ENCODE peak calls at places on chromosomes 16 and 17, in nine cellular contexts. R is ascending aorta, J is fibroblast of lung, S is PC-9, Q is heart right ventricle, I is osteoblast, V is cardiac muscle cell, M is left ventricle myocardium inferior, U is astrocyte. F is an unnamed sample. For H3K27me3, H3K9me3 and H3K4me1, the result is how much of the 10 kb centered on the place peaks cover.

GRCh38 chr16:11621920-11622651 is 35.4 kb upstream of the LITAF start:
- DNase-seq in J (no peak), M (no peak), S (no peak), U (no peak), Q (peak), R (no peak), I (peak), V (no peak), F (peak)

GRCh38 chr16:28932339-28933141 is 769 bp downstream of the CD19 start:
- DNase-seq in M (no peak), V (no peak), R (no peak), J (no peak), S (no peak), Q (no peak), I (peak), U (no peak), F (no peak)

GRCh38 chr17:37662358-37662757 is 19.1 kb upstream of the DDX52 start:
- DNase-seq in J (no peak), R (no peak), S (no peak), V (no peak), U (no peak), M (no peak), Q (no peak), I (no peak), F (no peak)

GRCh38 chr17:38575781-38576180 is 30.0 kb downstream of the SRCIN1 start:
- DNase-seq in R (no peak), J (peak), M (no peak), Q (no peak), U (peak), V (no peak), I (peak), S (no peak), F (no peak)

GRCh38 chr16:49816782-49817370 is 39.0 kb downstream of the ZNF423 start:
- DNase-seq in Q (no peak), S (no peak), R (no peak), J (no peak), M (no peak), V (no peak), I (no peak), U (no peak), F (no peak)

GRCh38 chr16:70809392-70810060 is 8.6 kb upstream of the VAC14 start:
- DNase-seq in S (no peak), V (no peak), I (no peak), M (no peak), Q (no peak), U (no peak), J (no peak), R (no peak), F (no peak)

GRCh38 chr17:74859439-74860228 is at the start of gene GRIN2C:
- DNase-seq in R (no peak), J (no peak), U (no peak), V (peak), I (no peak), S (no peak), Q (no peak), M (no peak), F (no peak)

GRCh38 chr16:13999895-14000425 is 71.2 kb upstream of the MRTFB start:
- DNase-seq in S (no peak), V (peak), I (no peak), M (peak), Q (peak), J (no peak), R (no peak), U (no peak), F (no peak)

GRCh38 chr16:82248677-82249076 is 78.7 kb upstream of the MPHOSPH6 start:
- DNase-seq in Q (no peak), S (no peak), V (no peak), J (no peak), M (no peak), R (no peak), U (no peak), I (no peak), F (no peak)

GRCh38 chr16:67993207-67994036 is 5.9 kb downstream of the DPEP2 start:
- DNase-seq in J (peak), R (peak), S (no peak), Q (peak), M (peak), I (peak), V (peak), U (peak), F (peak)

GRCh38 chr17:59332890-59333377 is 1.5 kb downstream of the YPEL2 start:
- DNase-seq in M (peak), U (no peak), Q (peak), J (no peak), S (peak), R (peak), V (no peak), I (no peak), F (peak)

GRCh38 chr17:58325976-58326468 is 2.6 kb downstream of the TSPOAP1 start:
- DNase-seq in I (peak), V (no peak), R (no peak), S (no peak), M (no peak), Q (no peak), J (no peak), U (no peak), F (no peak)

GRCh38 chr17:78253946-78254672 is 22.7 kb downstream of the TMEM235 start:
- DNase-seq in I (peak), U (peak), J (peak), V (peak), R (peak), Q (peak), M (peak), S (no peak), F (peak)

GRCh38 chr16:15494231-15494630 is 59.8 kb downstream of the BMERB1 start:
- DNase-seq in V (no peak), U (peak), Q (no peak), R (no peak), M (no peak), J (peak), I (no peak), S (no peak), F (no peak)

GRCh38 chr16:58494981-58495860 is 4.7 kb upstream of the NDRG4 start:
- DNase-seq in Q (peak), J (peak), U (peak), I (peak), V (peak), S (peak), R (peak), M (peak), F (peak)

GRCh38 chr16:68885321-68885720 is 42.0 kb downstream of the TANGO6 start:
- DNase-seq in U (no peak), Q (no peak), M (no peak), R (no peak), S (no peak), J (no peak), V (no peak), I (no peak), F (no peak)

GRCh38 chr17:28160610-28161009 is 118.1 kb downstream of the NLK start:
- DNase-seq in U (no peak), I (no peak), Q (no peak), R (no peak), M (no peak), J (no peak), S (no peak), V (no peak), F (no peak)

GRCh38 chr17:68355093-68355492 is 63.8 kb downstream of the ARSG start:
- DNase-seq in Q (no peak), R (no peak), S (peak), I (peak), U (peak), V (no peak), M (no peak), J (peak), F (no peak)

DNA sequence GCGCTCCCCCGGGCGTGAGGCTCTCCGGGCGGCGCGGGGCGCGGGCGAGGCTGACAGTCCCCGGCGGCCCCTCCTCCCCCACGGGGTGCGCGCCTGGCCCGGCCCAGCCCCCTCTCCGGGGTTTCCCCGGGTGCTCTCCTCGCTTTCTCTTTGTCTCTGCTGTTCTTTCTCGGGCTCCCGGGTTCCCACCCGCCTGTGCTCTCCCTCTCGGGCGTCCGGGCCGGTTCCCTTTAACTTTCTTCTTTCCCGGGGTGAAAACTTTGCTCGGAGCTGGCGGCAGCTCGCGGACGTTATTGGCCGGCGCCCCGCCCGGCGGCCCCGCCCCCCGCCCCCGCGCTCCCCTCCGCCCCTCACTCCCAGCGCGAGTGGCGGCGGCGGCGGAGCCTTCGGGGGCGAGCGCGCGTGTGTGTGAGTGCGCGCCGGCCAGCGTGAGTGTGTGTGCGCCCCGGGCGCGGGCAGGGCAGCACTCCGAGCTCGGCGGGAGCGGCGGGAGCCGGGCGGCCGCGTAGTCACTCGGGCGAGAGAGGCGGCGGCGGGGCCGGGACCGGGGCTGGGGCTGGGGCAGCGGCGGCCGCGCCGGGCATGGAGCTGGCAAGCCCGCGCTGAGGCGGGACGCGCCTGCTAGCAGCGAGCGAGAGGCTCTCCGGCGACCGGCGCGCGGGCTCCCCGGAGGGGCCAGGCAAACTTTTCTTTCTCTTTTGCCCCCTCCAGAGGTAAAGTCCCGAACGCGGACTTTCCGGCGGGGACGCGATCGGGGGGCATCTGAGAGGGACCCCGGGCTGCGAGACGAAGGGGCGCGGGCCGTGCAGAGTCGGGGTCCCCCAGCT is at the start of gene NTN1:
- DNase-seq in S (no peak), R (no peak), I (peak), J (peak), U (peak), M (peak), V (peak), Q (peak), F (peak)
- H3K27me3 ChIP-seq in S (under half), R (under half), I (under half), J (under half), U (under half), M (half or more), V (half or more), Q (half or more), F (under half)

DNA sequence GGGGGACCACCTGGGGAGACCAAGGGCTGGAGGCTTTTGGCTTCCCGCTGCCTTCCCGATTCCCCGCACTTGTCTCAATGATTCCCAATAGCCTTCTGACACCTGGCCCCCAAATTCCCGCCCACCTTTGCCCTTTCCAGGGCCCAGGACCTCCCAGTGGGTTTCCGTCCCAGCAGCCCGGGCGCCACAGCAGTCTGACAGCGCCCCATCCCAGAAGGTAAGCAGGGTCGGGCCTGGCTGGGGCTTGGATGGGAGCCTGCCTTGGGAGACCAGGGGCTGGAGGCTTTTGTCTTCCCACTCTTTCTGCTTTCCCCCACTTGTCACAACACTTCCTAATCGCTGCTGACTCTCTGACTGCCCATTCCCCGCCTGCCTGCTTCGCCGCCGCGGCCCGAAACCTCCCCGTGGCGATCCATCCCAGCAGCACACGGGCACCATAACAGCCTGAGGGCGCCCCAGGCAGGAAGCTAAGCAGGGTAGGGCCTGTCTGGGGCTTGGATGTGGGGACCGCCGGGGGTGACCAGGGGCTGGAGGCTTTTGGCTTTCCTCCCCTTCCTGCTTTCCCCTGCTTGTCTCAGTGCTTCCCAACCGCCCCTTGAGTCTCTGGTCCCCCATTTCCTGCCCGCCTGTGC is 2289.3 kb downstream of the TP53TG3F start:
- DNase-seq in Q (peak), J (no peak), M (no peak), S (no peak), V (no peak), U (no peak), I (peak), R (no peak), F (no peak)
- H3K9me3 ChIP-seq in Q (under half), J (under half), M (under half), S (under half), V (under half), U (under half), I (under half), R (under half), F (under half)

GRCh38 chr16:89358030-89359005 is 132.0 kb downstream of the ANKRD11 start:
- DNase-seq in R (no peak), J (no peak), M (no peak), Q (no peak), U (no peak), I (peak), V (no peak), S (no peak), F (no peak)

GRCh38 chr16:89359296-89360147 is 130.8 kb downstream of the ANKRD11 start:
- DNase-seq in V (no peak), I (peak), U (peak), Q (no peak), S (no peak), J (peak), M (no peak), R (no peak), F (no peak)

GRCh38 chr16:89355686-89356085 is 134.7 kb downstream of the ANKRD11 start:
- DNase-seq in I (peak), V (no peak), U (no peak), Q (no peak), J (no peak), M (no peak), R (no peak), S (no peak), F (no peak)

GRCh38 chr16:89357055-89357454 is 133.3 kb downstream of the ANKRD11 start:
- DNase-seq in V (no peak), U (no peak), I (peak), J (no peak), Q (no peak), M (no peak), R (no peak), S (no peak), F (no peak)

DNA sequence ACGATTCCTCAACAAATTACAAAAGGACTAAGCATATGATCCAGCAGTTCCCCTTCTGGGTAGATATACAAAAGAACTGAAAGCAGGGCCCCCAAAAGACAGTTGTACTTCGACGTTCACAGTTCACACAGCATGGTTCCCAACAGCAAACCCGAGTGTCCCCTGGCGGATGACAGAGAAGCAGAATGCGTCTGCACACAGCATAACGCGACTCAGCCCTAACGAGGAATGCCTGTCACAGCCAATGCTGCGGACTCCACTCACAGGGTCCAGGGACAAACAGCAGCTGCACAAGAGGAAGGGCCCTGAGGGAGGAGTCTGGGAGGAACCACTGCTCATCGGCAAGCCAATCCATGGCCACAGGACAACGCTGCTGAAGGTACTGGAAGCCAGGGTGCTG is 132.9 kb downstream of the ANKRD11 start:
- DNase-seq in I (no peak), U (no peak), R (no peak), S (no peak), J (no peak), M (peak), V (peak), Q (no peak), F (peak)
- H3K4me1 ChIP-seq in I (under half), U (under half), R (under half), S (under half), J (under half), M (half or more), V (under half), Q (half or more), F (under half)

DNA sequence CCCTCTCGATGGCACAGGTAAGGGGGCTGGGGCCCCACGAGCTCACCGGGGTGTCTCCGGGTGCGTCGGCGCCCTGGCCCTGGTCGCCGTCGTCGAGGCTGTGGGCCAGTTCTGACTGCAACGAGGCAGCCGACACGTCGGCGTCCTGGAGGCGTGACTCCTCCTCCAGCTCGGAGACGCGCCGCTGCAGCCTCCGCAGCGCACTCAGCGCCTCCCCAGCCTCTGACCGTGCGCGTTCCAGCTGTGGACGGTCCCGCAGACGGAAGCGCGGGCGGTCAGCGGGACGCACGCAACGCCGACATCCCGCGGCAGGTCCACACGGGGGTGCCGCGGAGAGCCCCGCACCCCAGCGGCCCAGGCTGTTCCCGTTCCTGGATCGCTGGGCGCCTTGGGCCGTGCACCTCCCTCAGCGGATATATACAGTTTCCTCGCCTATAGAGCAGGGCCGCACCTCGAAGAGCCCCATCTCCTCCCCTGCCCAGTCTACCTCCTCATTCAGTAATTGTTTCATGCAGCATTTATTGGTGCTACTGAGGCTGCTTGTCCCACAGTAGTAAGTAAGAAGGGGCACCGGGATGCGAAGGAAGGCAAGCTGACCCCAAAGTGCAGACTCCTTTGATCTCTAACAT is 5.8 kb downstream of the THOC6 start:
- DNase-seq in S (no peak), J (peak), I (peak), V (no peak), R (no peak), M (no peak), U (no peak), Q (no peak), F (peak)
- H3K27me3 ChIP-seq in S (under half), J (under half), I (under half), V (under half), R (under half), M (half or more), U (under half), Q (half or more), F (under half)

GRCh38 chr16:35386619-35387018 is 1927.2 kb downstream of the TP53TG3F start:
- DNase-seq in V (no peak), M (no peak), J (no peak), I (no peak), S (no peak), R (no peak), U (no peak), Q (no peak), F (no peak)

DNA sequence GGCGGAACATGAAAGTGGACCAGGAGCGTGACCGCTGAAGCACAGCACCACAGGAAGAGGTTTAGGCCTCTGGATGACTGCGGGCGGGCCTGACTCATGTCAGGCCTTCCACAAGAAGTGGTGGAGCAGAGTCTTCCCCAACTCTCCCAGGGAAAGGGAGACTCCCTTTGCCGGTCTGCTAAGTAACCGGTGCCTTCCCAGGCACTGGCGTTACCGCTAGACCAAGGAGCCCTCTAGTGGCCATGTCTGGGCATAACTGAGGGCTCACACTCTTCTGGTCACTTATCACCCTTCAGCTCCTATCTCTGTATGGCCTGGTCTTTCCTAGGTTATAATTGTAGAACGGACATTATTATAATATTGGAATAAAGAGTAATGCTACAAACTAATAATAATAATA is 1931.9 kb downstream of the TP53TG3F start:
- DNase-seq in S (peak), U (no peak), V (no peak), M (peak), R (no peak), Q (peak), I (no peak), J (peak), F (peak)
- H3K9me3 ChIP-seq in S (under half), U (under half), V (under half), M (under half), R (under half), Q (under half), I (under half), J (under half), F (under half)

GRCh38 chr17:49819651-49820050 is 28.2 kb downstream of the TAC4 start:
- DNase-seq in U (no peak), I (no peak), J (no peak), Q (no peak), V (no peak), R (no peak), M (no peak), S (no peak), F (no peak)
- H3K4me1 ChIP-seq in U (under half), I (under half), J (under half), Q (under half), V (under half), R (under half), M (half or more), S (under half), F (under half)

DNA sequence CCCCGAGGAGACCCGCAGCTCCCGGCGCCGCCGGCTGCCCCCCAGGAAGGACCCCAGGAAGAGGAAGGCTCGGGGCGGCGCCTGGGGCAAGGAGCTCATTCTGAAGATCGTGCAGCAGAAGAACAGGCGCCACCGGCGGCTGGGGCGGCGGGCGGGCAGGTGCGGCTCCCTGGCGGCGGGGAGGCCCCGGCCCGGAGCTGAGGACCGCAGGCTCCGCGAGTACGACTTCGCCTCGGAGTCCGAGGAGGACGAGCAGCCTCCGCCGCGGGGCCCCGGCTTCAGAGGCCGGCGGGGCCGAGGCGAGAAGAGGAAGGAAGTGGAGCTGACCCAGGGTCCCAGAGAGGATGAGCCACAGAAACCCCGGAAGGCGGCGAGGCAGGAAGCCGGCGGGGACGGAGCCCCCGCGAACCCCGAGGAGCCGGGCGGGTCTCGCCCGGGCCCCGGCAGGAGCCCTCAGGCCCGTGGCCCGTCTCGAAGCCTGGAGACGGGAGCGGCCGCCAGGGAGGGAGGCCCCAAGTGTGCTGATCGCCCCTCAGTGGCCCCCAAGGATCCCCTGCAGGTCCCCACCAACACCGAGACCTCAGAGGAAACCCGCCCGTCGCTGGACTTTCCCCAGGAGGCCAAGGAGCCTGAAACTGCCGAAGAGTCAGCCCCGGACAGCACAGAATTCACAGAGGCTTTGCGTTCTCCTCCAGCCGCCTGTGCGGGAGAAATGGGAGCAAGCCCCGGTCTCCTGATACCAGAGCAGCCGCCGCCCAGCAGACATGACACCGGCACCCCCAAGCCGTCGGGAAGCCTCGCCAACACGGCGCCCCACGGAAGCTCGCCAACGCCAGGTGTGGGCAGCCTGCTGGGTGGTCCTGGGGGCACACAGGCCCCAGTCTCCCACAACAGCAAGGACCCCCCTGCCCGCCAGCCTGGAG is 22.3 kb upstream of the ZFPM1 start:
- DNase-seq in V (no peak), S (no peak), M (peak), U (no peak), I (no peak), Q (peak), R (no peak), J (peak), F (no peak)
- H3K27me3 ChIP-seq in V (under half), S (under half), M (half or more), U (under half), I (under half), Q (under half), R (under half), J (under half), F (under half)

F was measured in heart left ventricle.